ENCODE peak calls at places on chromosomes 13 and 19, in six cellular contexts. S, J, C, E, V and K are unnamed samples.

GRCh38 chr13:45876781-45877180 is 25.2 kb upstream of the SIAH3 start:
- DNase-seq in J (no peak), E (no peak), S (no peak), C (no peak), V (no peak), K (no peak)

GRCh38 chr19:31083122-31083521 is 266.1 kb downstream of the TSHZ3 start:
- DNase-seq in E (no peak), J (no peak), S (no peak), V (no peak), C (no peak), K (no peak)

GRCh38 chr13:111036665-111037064 is 78.4 kb upstream of the ARHGEF7 start:
- DNase-seq in V (no peak), J (no peak), S (no peak), E (no peak), C (no peak), K (no peak)

GRCh38 chr13:67792151-67792665 is 562.1 kb upstream of the PCDH9 start:
- DNase-seq in S (no peak), C (no peak), J (no peak), V (no peak), E (no peak), K (no peak)

GRCh38 chr19:12975221-12975756 is 5.9 kb downstream of the DAND5 start:
- DNase-seq in C (no peak), E (no peak), S (no peak), J (no peak), V (no peak), K (no peak)

GRCh38 chr13:43830481-43830873 is 43.7 kb upstream of the ENOX1 start:
- DNase-seq in C (peak), S (no peak), V (no peak), J (no peak), E (no peak), K (peak)

GRCh38 chr19:13208131-13208963 is 58.1 kb downstream of the IER2 start:
- DNase-seq in J (peak), V (peak), C (no peak), E (peak), S (peak), K (no peak)

GRCh38 chr19:4624733-4625362 is 14.5 kb upstream of the TNFAIP8L1 start:
- DNase-seq in J (no peak), E (no peak), C (peak), V (no peak), S (no peak), K (peak)

GRCh38 chr13:50617134-50617721 is 226.3 kb downstream of the DLEU7 start:
- DNase-seq in V (no peak), S (no peak), E (no peak), J (peak), C (peak), K (peak)

GRCh38 chr19:17246681-17247425 is 1.1 kb upstream of the NR2F6 start:
- DNase-seq in E (peak), J (peak), S (no peak), C (no peak), V (peak), K (peak)

GRCh38 chr13:30143671-30144400 is 163.5 kb downstream of the KATNAL1 start:
- DNase-seq in V (no peak), J (no peak), C (no peak), E (no peak), S (no peak), K (peak)

GRCh38 chr13:47798906-47799305 is 202.2 kb downstream of the SUCLA2 start:
- DNase-seq in E (no peak), V (no peak), C (peak), S (no peak), J (no peak), K (peak)

GRCh38 chr13:95714142-95714832 is 37.3 kb downstream of the DNAJC3 start:
- DNase-seq in J (no peak), C (peak), V (no peak), E (no peak), S (no peak), K (peak)

GRCh38 chr13:113468461-113469147 is 15.3 kb upstream of the ADPRHL1 start:
- DNase-seq in C (no peak), E (no peak), J (no peak), V (no peak), S (no peak), K (no peak)

GRCh38 chr19:1997353-1998233 is 17.9 kb downstream of the BTBD2 start:
- DNase-seq in J (no peak), S (no peak), C (no peak), E (no peak), V (no peak), K (peak)

GRCh38 chr13:50910483-50910805 is 853 bp downstream of the RNASEH2B start:
- DNase-seq in C (peak), V (no peak), E (no peak), J (peak), S (no peak), K (no peak)

GRCh38 chr19:55340784-55341147 is 1.1 kb downstream of the KMT5C start:
- DNase-seq in J (peak), C (no peak), S (no peak), V (no peak), E (no peak), K (no peak)

GRCh38 chr13:98158172-98158907 is 15.4 kb downstream of the FARP1 start:
- DNase-seq in E (peak), V (no peak), S (no peak), J (no peak), C (no peak), K (no peak)

GRCh38 chr13:93227280-93227905 is 786 bp downstream of the GPC6 start:
- DNase-seq in C (peak), S (no peak), J (no peak), V (peak), E (no peak), K (peak)

GRCh38 chr13:41122838-41123237 is 9.8 kb downstream of the KBTBD6 start:
- DNase-seq in E (no peak), S (peak), V (no peak), J (no peak), C (no peak), K (peak)

GRCh38 chr13:98575009-98575866 is 1.7 kb downstream of the STK24 start:
- DNase-seq in V (no peak), C (no peak), E (no peak), J (no peak), S (no peak), K (peak)

GRCh38 chr13:112453207-112453829 is 77.2 kb downstream of the SPACA7 start:
- DNase-seq in S (no peak), E (no peak), J (no peak), V (peak), C (no peak), K (no peak)

GRCh38 chr19:41355802-41356201 is 2.1 kb upstream of the TGFB1 start:
- DNase-seq in J (no peak), V (no peak), S (no peak), C (no peak), E (peak), K (no peak)

GRCh38 chr13:51065372-51066090 is 45.5 kb downstream of the C13orf42 start:
- DNase-seq in V (no peak), C (no peak), E (no peak), S (no peak), J (no peak), K (no peak)

GRCh38 chr13:29543230-29544215 is 52.0 kb downstream of the SLC7A1 start:
- DNase-seq in J (peak), E (no peak), V (no peak), S (no peak), C (peak), K (peak)

GRCh38 chr13:28819748-28820098 is 416 bp upstream of the MTUS2 start:
- DNase-seq in J (peak), V (peak), E (peak), C (peak), S (no peak), K (no peak)

GRCh38 chr13:33284016-33284415 is 1.5 kb downstream of the STARD13 start:
- DNase-seq in S (no peak), V (no peak), C (no peak), E (no peak), J (no peak), K (no peak)

GRCh38 chr19:54218960-54219661 is 3.7 kb downstream of the LILRB3 start:
- DNase-seq in C (no peak), V (no peak), S (no peak), J (no peak), E (no peak), K (no peak)

GRCh38 chr13:50788551-50788950 is 54.9 kb downstream of the DLEU7 start:
- DNase-seq in E (no peak), J (no peak), C (no peak), V (no peak), S (no peak), K (peak)

GRCh38 chr19:19185853-19186728 is 5.9 kb downstream of the BORCS8 start:
- DNase-seq in J (peak), E (no peak), S (peak), V (peak), C (peak), K (peak)

GRCh38 chr13:110506859-110507566 is 54.5 kb downstream of the RAB20 start:
- DNase-seq in S (no peak), J (peak), C (peak), E (peak), V (no peak), K (peak)

GRCh38 chr13:49932066-49932465 is 4.1 kb downstream of the SPRYD7 start:
- DNase-seq in S (no peak), J (no peak), C (no peak), V (no peak), E (no peak), K (no peak)

GRCh38 chr13:40251343-40252032 is 415.0 kb downstream of the FOXO1 start:
- DNase-seq in J (no peak), E (no peak), S (no peak), C (no peak), V (no peak), K (peak)

GRCh38 chr19:42386974-42387707 is 3.0 kb downstream of the CNFN start:
- DNase-seq in E (peak), C (peak), J (peak), S (peak), V (peak), K (peak)
- H3K27ac ChIP-seq in E (peak), C (peak), J (peak), S (no peak), V (no peak), K (peak)

GRCh38 chr19:46478356-46478986 is 7.1 kb upstream of the PNMA8A start:
- DNase-seq in V (no peak), J (no peak), C (no peak), E (no peak), S (no peak), K (peak)

GRCh38 chr19:46482645-46483044 is 11.3 kb upstream of the PNMA8A start:
- DNase-seq in J (no peak), C (no peak), E (no peak), V (no peak), S (no peak), K (peak)

GRCh38 chr19:46481947-46482346 is 10.6 kb upstream of the PNMA8A start:
- DNase-seq in V (no peak), J (no peak), C (no peak), S (no peak), E (no peak), K (no peak)

GRCh38 chr19:46480409-46480808 is 9.0 kb upstream of the PNMA8A start:
- DNase-seq in V (no peak), E (no peak), S (no peak), C (no peak), J (no peak), K (no peak)

DNA sequence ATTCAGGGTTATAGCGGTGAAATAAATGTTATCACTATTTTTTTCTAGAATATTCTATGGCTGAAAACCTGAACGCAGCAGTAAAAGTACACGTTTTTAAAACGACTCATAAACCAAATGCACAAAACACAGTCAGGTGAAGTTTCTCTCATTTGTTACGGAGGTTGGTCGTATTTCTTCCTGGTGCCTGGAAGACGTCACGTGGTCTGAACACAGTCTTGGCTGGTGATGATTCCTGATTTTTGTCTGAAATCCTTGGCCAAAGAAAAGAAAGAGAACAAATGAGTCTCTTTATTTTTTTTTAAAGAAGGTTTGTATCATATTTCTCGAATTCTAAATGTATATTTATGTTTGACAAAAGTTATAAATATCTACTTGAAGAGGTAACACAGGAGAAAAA is 9.8 kb upstream of the PNMA8A start:
- DNase-seq in E (no peak), C (no peak), V (no peak), S (no peak), J (no peak), K (no peak)
- H3K4me3 ChIP-seq in E (peak), C (no peak), V (no peak), S (no peak), J (no peak), K (no peak)

DNA sequence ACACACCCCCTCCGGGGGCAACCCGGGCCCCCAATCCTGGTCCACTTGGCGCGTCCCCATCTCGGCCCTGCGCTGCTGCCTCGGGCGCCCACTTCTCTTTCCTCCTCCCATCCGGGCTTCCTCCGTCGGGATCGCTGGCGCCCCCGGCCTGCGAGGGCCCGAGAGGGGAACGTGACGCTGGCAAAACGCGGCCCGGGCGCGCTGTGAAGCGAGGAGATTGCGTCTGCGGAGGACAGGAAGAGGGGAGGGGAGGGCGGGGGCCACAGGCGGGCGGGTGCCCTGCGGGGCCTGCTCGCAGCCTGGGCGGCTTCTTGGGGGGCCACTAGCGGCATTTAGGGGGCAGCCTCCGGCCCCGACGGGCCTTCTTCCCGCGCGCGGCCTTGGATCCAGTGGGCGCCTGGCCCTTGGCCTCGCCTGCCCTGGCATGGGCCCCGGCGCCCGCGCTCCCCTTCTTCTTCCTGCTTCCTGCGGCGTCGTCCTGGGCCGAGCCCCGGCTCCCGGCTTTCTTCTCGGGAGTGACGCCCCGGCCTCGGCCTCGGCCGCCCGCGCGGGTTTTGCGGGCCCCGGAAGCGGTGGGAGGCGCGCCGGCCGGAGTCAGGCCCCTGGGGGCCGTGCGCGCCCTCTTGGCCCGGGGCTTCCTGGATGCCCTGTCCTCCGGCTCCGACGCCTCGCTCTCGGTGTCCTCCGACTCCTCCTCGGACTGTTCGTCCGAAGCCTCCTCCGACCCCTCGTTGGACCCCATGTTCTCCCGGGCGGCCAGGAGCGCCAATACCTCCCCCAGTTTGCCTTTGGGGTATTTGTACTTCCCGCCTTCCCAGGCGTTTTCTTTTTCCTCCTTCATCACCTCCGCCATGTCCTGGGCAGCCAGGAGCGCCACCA is 2.2 kb downstream of the PNMA8B start:
- DNase-seq in C (no peak), J (no peak), E (peak), S (no peak), V (peak), K (no peak)
- H3K27ac ChIP-seq in C (no peak), J (no peak), E (peak), S (no peak), V (peak), K (no peak)

GRCh38 chr19:49581007-49581508 is at the start of gene PRRG2:
- DNase-seq in C (peak), V (peak), J (peak), S (no peak), E (no peak), K (peak)

GRCh38 chr19:49580264-49581006 is at the start of gene NOSIP:
- DNase-seq in J (peak), C (peak), V (peak), S (peak), E (peak), K (peak)

GRCh38 chr19:49583239-49583638 is 2.1 kb downstream of the PRRG2 start:
- DNase-seq in S (no peak), E (no peak), J (no peak), C (no peak), V (no peak), K (no peak)

GRCh38 chr19:49579947-49580263 is 451 bp downstream of the NOSIP start:
- DNase-seq in V (no peak), E (no peak), J (peak), C (no peak), S (no peak), K (no peak)

GRCh38 chr19:49579193-49579592 is 1.2 kb downstream of the NOSIP start:
- DNase-seq in J (no peak), S (no peak), E (no peak), V (no peak), C (no peak), K (no peak)
- H3K4me3 ChIP-seq in J (peak), S (peak), E (peak), V (no peak), C (peak), K (no peak)

GRCh38 chr13:77902319-77902963 is 16.2 kb downstream of the EDNRB start:
- DNase-seq in V (no peak), S (no peak), C (peak), E (no peak), J (no peak), K (peak)

GRCh38 chr13:77909827-77910226 is 8.8 kb downstream of the EDNRB start:
- DNase-seq in E (no peak), V (no peak), J (no peak), S (no peak), C (no peak), K (no peak)

GRCh38 chr13:77904031-77904430 is 14.6 kb downstream of the EDNRB start:
- DNase-seq in E (no peak), S (no peak), C (no peak), V (no peak), J (no peak), K (no peak)

DNA sequence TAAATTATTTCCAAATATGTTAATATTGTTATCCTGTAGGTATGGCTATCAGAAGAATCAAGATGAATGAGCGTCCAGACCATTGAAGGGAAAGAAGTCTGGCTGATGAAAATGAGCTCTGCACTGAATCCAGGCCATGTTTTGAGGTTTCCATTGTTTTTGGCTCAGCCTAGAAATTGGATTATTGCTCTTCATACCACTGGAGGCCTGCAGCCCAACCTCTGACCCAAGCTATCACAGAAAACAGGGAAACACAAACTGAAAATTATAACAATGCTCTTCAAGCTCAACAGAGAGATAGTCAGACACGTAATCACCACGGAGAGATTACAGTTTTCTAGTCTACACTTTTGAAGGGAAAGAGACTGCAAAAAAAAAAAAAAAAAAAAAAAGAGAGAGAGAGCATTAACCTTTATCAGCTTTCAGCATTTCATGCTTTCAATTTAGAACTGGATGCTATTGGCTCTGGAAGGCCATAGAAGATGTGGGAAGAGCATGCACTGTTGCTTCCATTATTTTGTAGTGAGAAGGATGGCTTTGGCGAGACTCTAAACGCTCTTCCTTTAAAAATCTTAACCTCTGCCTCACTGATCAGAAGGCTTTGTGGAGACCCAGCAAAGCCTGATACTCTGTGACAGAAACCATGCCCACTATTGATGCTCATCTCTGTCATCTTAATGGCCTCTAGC is 10.8 kb downstream of the EDNRB start:
- DNase-seq in C (no peak), J (no peak), S (no peak), E (peak), V (no peak), K (no peak)
- H3K27ac ChIP-seq in C (no peak), J (no peak), S (no peak), E (peak), V (no peak), K (no peak)

DNA sequence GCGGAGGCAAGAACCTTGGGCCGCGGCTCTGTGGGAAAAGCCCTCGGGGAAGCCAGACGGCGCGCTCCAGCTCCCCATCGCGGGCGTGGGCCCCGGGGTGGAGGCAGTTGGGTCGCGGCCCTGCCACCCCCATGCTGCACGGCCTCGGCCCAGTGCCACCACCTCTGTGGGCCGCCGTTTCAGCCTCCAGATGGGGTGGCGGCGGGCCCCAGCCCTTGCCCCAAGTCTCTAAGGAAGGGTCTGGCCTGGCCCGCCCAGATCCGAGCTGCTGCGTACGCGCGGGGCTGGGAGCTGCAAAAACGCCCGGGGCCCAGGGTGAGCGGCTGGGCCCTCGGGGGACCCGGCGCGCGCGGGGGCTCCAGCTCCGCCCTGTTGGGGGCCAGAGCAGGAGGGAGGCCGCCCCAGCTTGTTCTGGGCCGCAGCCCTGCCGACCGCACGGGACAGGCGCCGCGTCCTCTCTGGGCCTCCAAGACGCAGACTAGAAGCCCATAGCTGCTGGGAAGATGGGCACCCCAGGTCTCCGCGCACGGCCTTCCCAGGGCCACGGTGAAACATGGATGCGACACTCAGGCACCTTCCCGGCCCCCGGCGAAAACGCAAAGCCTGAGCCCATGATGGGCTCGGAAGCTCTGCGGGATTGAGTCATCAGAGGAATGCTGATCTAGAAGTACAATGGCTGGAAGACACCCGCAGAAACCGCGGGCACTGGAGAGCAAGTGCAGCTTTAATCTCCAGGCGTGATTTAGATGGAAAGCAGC is 110.1 kb downstream of the KCTD15 start:
- DNase-seq in E (peak), V (no peak), J (no peak), C (no peak), S (no peak), K (peak)
- H3K4me3 ChIP-seq in E (peak), V (peak), J (peak), C (peak), S (no peak), K (no peak)